ENCODE peak calls at places on chromosomes 5 and 9, in nine cellular contexts. H, K, E, R, A, J, M, Z and X are unnamed samples.

GRCh38 chr9:91212592-91213243 is 149.0 kb downstream of the AUH start:
- DNase-seq in H (no peak), K (no peak), E (no peak), R (no peak), A (no peak), J (no peak), M (no peak), Z (no peak), X (no peak)

GRCh38 chr9:35406183-35406959 is 83.5 kb upstream of the RUSC2 start:
- DNase-seq in H (peak; percentile 90), K (peak; percentile 41), E (no peak), R (no peak), A (no peak), J (no peak), M (no peak), Z (no peak), X (no peak)

GRCh38 chr9:38075272-38075671 is 6.2 kb upstream of the SHB start:
- DNase-seq in H (no peak), K (no peak), E (no peak), R (no peak), A (no peak), J (no peak), M (no peak), Z (no peak), X (no peak)

GRCh38 chr9:33778700-33779351 is 16.5 kb upstream of the PRSS3 start:
- DNase-seq in H (peak; percentile 44), K (peak; percentile 44), E (peak; percentile 54), R (peak; percentile 27), A (peak; percentile 79), J (peak; percentile 76), M (peak; percentile 44), Z (no peak), X (peak; percentile 79)

GRCh38 chr5:31768784-31769183 is 129.9 kb downstream of the PDZD2 start:
- DNase-seq in H (no peak), K (no peak), E (no peak), R (no peak), A (no peak), J (no peak), M (no peak), Z (no peak), X (no peak)

GRCh38 chr5:92769986-92770385 is 811.0 kb downstream of the NR2F1-AS1 start:
- DNase-seq in H (no peak), K (no peak), E (peak; percentile 25), R (no peak), A (no peak), J (no peak), M (no peak), Z (no peak), X (no peak)

GRCh38 chr5:20113031-20113685 is 125.2 kb upstream of the CDH18 start:
- DNase-seq in H (no peak), K (no peak), E (no peak), R (no peak), A (no peak), J (no peak), M (no peak), Z (no peak), X (no peak)

GRCh38 chr5:132437604-132438275 is 52.8 kb downstream of the IRF1 start:
- DNase-seq in H (no peak), K (peak; percentile 67), E (peak; percentile 93), R (peak; percentile 90), A (peak; percentile 59), J (peak; percentile 46), M (no peak), Z (no peak), X (peak; percentile 57)

GRCh38 chr5:147223343-147223742 is 11.5 kb upstream of the STK32A start:
- DNase-seq in H (no peak), K (no peak), E (no peak), R (no peak), A (no peak), J (no peak), M (no peak), Z (no peak), X (peak; percentile 29)

GRCh38 chr5:64971538-64971937 is 202.8 kb downstream of the CWC27 start:
- DNase-seq in H (no peak), K (no peak), E (peak; percentile 34), R (no peak), A (no peak), J (no peak), M (no peak), Z (no peak), X (no peak)

GRCh38 chr5:153712946-153713345 is 222.5 kb downstream of the GRIA1 start:
- DNase-seq in H (no peak), K (no peak), E (no peak), R (no peak), A (no peak), J (no peak), M (no peak), Z (no peak), X (no peak)

GRCh38 chr9:112615584-112616271 is 102.2 kb downstream of the INIP start:
- DNase-seq in H (no peak), K (no peak), E (no peak), R (no peak), A (no peak), J (no peak), M (no peak), Z (no peak), X (no peak)

GRCh38 chr5:4551034-4551433 is 589.1 kb upstream of the ADAMTS16 start:
- DNase-seq in H (no peak), K (no peak), E (no peak), R (no peak), A (no peak), J (no peak), M (no peak), Z (no peak), X (no peak)

GRCh38 chr9:125991886-125992529 is 244.8 kb downstream of the PBX3 start:
- DNase-seq in H (no peak), K (no peak), E (no peak), R (no peak), A (no peak), J (no peak), M (no peak), Z (no peak), X (no peak)

GRCh38 chr5:55160493-55161209 is 680 bp downstream of the GPX8 start:
- DNase-seq in H (peak; percentile 45), K (no peak), E (peak; percentile 96), R (peak; percentile 53), A (no peak), J (peak; percentile 89), M (peak; percentile 56), Z (no peak), X (peak; percentile 91)

GRCh38 chr5:157994906-157995519 is 136.1 kb upstream of the CLINT1 start:
- DNase-seq in H (peak; percentile 60), K (peak; percentile 63), E (peak; percentile 65), R (peak; percentile 58), A (peak; percentile 48), J (peak; percentile 83), M (peak; percentile 58), Z (peak; percentile 76), X (peak; percentile 84)

GRCh38 chr5:59287884-59288283 is 605.6 kb downstream of the PDE4D start:
- DNase-seq in H (no peak), K (no peak), E (no peak), R (no peak), A (no peak), J (peak; percentile 53), M (no peak), Z (no peak), X (no peak)

DNA sequence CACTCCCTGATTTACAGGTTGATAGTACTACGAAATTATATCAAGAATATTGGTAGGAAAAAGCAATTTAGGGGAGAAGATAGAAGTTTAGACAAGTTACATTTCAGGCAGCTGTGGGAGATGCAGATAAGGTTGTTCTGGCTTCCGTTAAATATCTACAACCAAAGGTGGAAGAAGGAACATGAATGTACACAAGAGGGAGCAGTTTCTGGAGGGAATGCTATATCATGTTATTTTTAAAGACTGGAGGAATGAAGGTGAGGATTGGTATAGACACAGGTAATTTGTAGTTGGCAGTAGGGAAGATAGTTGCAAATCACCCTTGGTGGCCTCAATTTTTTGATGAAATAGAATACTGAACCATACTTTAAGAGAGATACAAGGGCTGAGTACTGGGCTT is 187.3 kb upstream of the NMUR2 start:
- DNase-seq in H (no peak), K (no peak), E (no peak), R (no peak), A (no peak), J (peak; percentile 1), M (no peak), Z (no peak), X (peak; percentile 6)
- TF ChIP-seq CTCF in H (no peak), K (no peak), E (no peak), R (no peak), A (no peak), J (no peak), M (no peak), Z (peak; percentile 35), X (peak; percentile 10)

GRCh38 chr5:118793652-118794051 is 194.7 kb downstream of the DTWD2 start:
- DNase-seq in H (no peak), K (no peak), E (no peak), R (no peak), A (no peak), J (no peak), M (no peak), Z (no peak), X (no peak)
- TF ChIP-seq CTCF in H (no peak), K (no peak), E (no peak), R (no peak), A (no peak), J (no peak), M (no peak), Z (no peak), X (no peak)

DNA sequence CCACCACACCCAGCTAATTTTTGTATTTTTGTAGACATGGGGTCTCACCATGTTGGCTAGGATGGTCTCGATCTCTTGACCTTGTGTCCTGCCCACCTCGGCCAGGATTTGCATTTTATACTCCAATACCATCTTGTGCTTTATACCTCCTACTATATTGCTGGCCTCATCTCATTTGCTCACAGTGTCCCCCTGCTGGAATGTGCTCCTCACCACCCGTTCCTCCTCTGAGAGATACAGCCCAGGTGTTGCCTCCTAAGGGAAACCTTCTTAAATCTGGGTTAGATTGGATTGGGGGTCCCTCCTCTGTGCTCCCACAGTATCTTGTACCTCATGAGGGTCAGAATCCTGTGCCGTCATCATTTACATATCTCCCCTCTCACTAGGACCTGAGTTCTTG is 131.7 kb downstream of the PAPPA start:
- DNase-seq in H (no peak), K (no peak), E (no peak), R (no peak), A (no peak), J (no peak), M (no peak), Z (no peak), X (no peak)
- TF ChIP-seq CTCF in H (no peak), K (no peak), E (no peak), R (no peak), A (no peak), J (no peak), M (no peak), Z (peak; percentile 41), X (peak; percentile 7)

GRCh38 chr5:3512291-3512690 is 83.3 kb upstream of the IRX1 start:
- DNase-seq in H (no peak), K (no peak), E (no peak), R (no peak), A (no peak), J (no peak), M (no peak), Z (no peak), X (no peak)

GRCh38 chr5:3511774-3512173 is 83.9 kb upstream of the IRX1 start:
- DNase-seq in H (no peak), K (no peak), E (no peak), R (no peak), A (no peak), J (no peak), M (no peak), Z (no peak), X (no peak)

GRCh38 chr5:3510642-3511041 is 85.0 kb upstream of the IRX1 start:
- DNase-seq in H (no peak), K (no peak), E (no peak), R (no peak), A (no peak), J (no peak), M (no peak), Z (no peak), X (no peak)

GRCh38 chr5:3509290-3509689 is 86.3 kb upstream of the IRX1 start:
- DNase-seq in H (no peak), K (no peak), E (no peak), R (no peak), A (no peak), J (no peak), M (no peak), Z (no peak), X (peak; percentile 7)
- TF ChIP-seq CTCF in H (no peak), K (no peak), E (peak; percentile 3), R (peak; percentile 14), A (peak; percentile 15), J (no peak), M (peak; percentile 62), Z (peak; percentile 49), X (no peak)